ENCODE peak calls at places on chromosomes 12 and 14, in six cellular contexts. One of them, this sample, is unnamed.

GRCh38 chr12:119868992-119869391 is 8.1 kb downstream of the CIT start:
- DNase-seq in omental fat pad: no peak
- DNase-seq in DMS153: no peak
- DNase-seq in retinal pigment epithelial cell: no peak
- DNase-seq in NCI-H524: no peak
- DNase-seq in Caco-2: no peak
- DNase-seq in this sample: no peak

GRCh38 chr12:3117628-3118027 is 40.4 kb downstream of the TSPAN9 start:
- DNase-seq in omental fat pad: no peak
- DNase-seq in retinal pigment epithelial cell: no peak
- DNase-seq in DMS153: no peak
- DNase-seq in Caco-2: no peak
- DNase-seq in NCI-H524: peak
- DNase-seq in this sample: no peak

GRCh38 chr12:119956047-119956446 is 33.0 kb upstream of the BICDL1 start:
- DNase-seq in DMS153: no peak
- DNase-seq in Caco-2: no peak
- DNase-seq in omental fat pad: no peak
- DNase-seq in retinal pigment epithelial cell: no peak
- DNase-seq in NCI-H524: no peak
- DNase-seq in this sample: no peak

GRCh38 chr14:99565383-99565782 is 38.6 kb downstream of the CCDC85C start:
- DNase-seq in NCI-H524: no peak
- DNase-seq in Caco-2: no peak
- DNase-seq in omental fat pad: no peak
- DNase-seq in DMS153: no peak
- DNase-seq in retinal pigment epithelial cell: no peak
- DNase-seq in this sample: no peak

GRCh38 chr12:65496617-65497016 is 218.1 kb downstream of the MSRB3 start:
- DNase-seq in Caco-2: no peak
- DNase-seq in omental fat pad: no peak
- DNase-seq in DMS153: no peak
- DNase-seq in NCI-H524: no peak
- DNase-seq in retinal pigment epithelial cell: no peak
- DNase-seq in this sample: no peak

GRCh38 chr12:30154996-30155730 is 371.4 kb upstream of the TMTC1 start:
- DNase-seq in DMS153: no peak
- DNase-seq in Caco-2: no peak
- DNase-seq in omental fat pad: no peak
- DNase-seq in NCI-H524: no peak
- DNase-seq in retinal pigment epithelial cell: no peak
- DNase-seq in this sample: no peak

GRCh38 chr12:4153343-4153892 is 120.1 kb upstream of the CCND2 start:
- DNase-seq in retinal pigment epithelial cell: no peak
- DNase-seq in NCI-H524: no peak
- DNase-seq in Caco-2: no peak
- DNase-seq in omental fat pad: no peak
- DNase-seq in DMS153: no peak
- DNase-seq in this sample: no peak

GRCh38 chr12:107320929-107321618 is 227.7 kb upstream of the CRY1 start:
- DNase-seq in Caco-2: no peak
- DNase-seq in NCI-H524: no peak
- DNase-seq in omental fat pad: no peak
- DNase-seq in retinal pigment epithelial cell: no peak
- DNase-seq in DMS153: no peak
- DNase-seq in this sample: no peak